ENCODE peak calls at places on chromosome 17, in eight cellular contexts. A, Z, G, K, Y, V, C and Q are unnamed samples.
A peak's percentile ranks its signal among the peaks of the same experiment; 100 is the strongest.

GRCh38 chr17:6361733-6362132 is 73.2 kb downstream of the AIPL1 start:
- DNase-seq in Z (no peak), V (peak; percentile 16), A (peak; percentile 70), Y (peak; percentile 24), C (no peak), G (no peak), K (no peak), Q (no peak)

GRCh38 chr17:64614266-64615011 is 47.7 kb downstream of the SMURF2 start:
- DNase-seq in Z (no peak), A (no peak), K (no peak), V (no peak), G (no peak), Y (no peak), C (peak; percentile 31), Q (no peak)

GRCh38 chr17:27376637-27377547 is 79.4 kb upstream of the KSR1 start:
- DNase-seq in Y (peak; percentile 23), G (no peak), A (no peak), Z (peak; percentile 44), V (no peak), C (peak; percentile 69), K (peak; percentile 52), Q (peak; percentile 35)

GRCh38 chr17:65487161-65487560 is 74.3 kb downstream of the AXIN2 start:
- DNase-seq in Y (no peak), A (no peak), K (no peak), Z (no peak), V (no peak), C (no peak), G (no peak), Q (no peak)

GRCh38 chr17:12667299-12667958 is 1.7 kb downstream of the MYOCD start:
- DNase-seq in G (peak; percentile 68), V (peak; percentile 22), Y (peak; percentile 40), Z (peak; percentile 89), C (peak; percentile 38), K (peak; percentile 13), A (peak; percentile 88), Q (peak; percentile 71)

GRCh38 chr17:69898606-69899005 is 176.4 kb upstream of the KCNJ16 start:
- DNase-seq in V (no peak), K (no peak), Y (no peak), C (no peak), Z (no peak), G (peak; percentile 16), A (no peak), Q (no peak)

GRCh38 chr17:48617515-48618365 is 2.6 kb upstream of the HOXB8 start:
- DNase-seq in K (no peak), V (no peak), G (no peak), C (no peak), A (peak; percentile 58), Z (no peak), Y (no peak), Q (no peak)

GRCh38 chr17:9350083-9350482 is 225.5 kb downstream of the STX8 start:
- DNase-seq in G (peak; percentile 90), K (peak; percentile 23), C (peak; percentile 96), Z (peak; percentile 98), A (no peak), Y (peak; percentile 8), V (no peak), Q (peak; percentile 88)

GRCh38 chr17:40605301-40605700 is 40.0 kb upstream of the CCR7 start:
- DNase-seq in Y (no peak), A (no peak), G (no peak), V (no peak), K (no peak), Z (no peak), C (no peak), Q (no peak)

GRCh38 chr17:44931376-44931775 is 16.1 kb upstream of the GFAP start:
- DNase-seq in G (no peak), V (no peak), A (no peak), Y (no peak), C (no peak), K (no peak), Z (no peak), Q (no peak)

GRCh38 chr17:56449176-56449575 is 144.3 kb upstream of the NOG start:
- DNase-seq in Y (no peak), Z (no peak), C (no peak), A (no peak), V (no peak), K (no peak), G (no peak), Q (no peak)

GRCh38 chr17:14118951-14119350 is 49.6 kb downstream of the COX10 start:
- DNase-seq in V (no peak), G (no peak), Z (no peak), K (no peak), C (no peak), A (no peak), Y (no peak), Q (no peak)

GRCh38 chr17:72661093-72661944 is 431.2 kb downstream of the SLC39A11 start:
- DNase-seq in V (no peak), Z (no peak), G (no peak), C (peak; percentile 31), Y (peak; percentile 97), K (no peak), A (no peak), Q (no peak)

GRCh38 chr17:62790554-62790953 is 17.6 kb downstream of the MARCHF10 start:
- DNase-seq in Z (peak; percentile 93), A (no peak), C (peak; percentile 93), K (no peak), V (no peak), Y (no peak), G (peak; percentile 33), Q (peak; percentile 91)

GRCh38 chr17:69084911-69085310 is 24.2 kb upstream of the ABCA9 start:
- DNase-seq in C (no peak), G (no peak), V (peak; percentile 55), A (peak; percentile 91), Y (peak; percentile 81), Z (no peak), K (no peak), Q (no peak)

GRCh38 chr17:79843917-79844815 is 4.9 kb upstream of the CBX4 start:
- DNase-seq in A (peak; percentile 78), C (peak; percentile 51), Z (peak; percentile 61), V (no peak), G (peak; percentile 86), K (no peak), Y (no peak), Q (peak; percentile 30)

GRCh38 chr17:76593338-76593737 is 7.7 kb upstream of the ST6GALNAC2 start:
- DNase-seq in A (peak; percentile 40), Y (peak; percentile 74), V (no peak), K (no peak), Z (peak; percentile 31), C (no peak), G (no peak), Q (peak; percentile 15)
- TF ChIP-seq CTCF in A (peak; percentile 14), Y (peak; percentile 31), V (no peak), K (no peak), Z (no peak), C (no peak), G (no peak), Q (peak; percentile 17)

DNA sequence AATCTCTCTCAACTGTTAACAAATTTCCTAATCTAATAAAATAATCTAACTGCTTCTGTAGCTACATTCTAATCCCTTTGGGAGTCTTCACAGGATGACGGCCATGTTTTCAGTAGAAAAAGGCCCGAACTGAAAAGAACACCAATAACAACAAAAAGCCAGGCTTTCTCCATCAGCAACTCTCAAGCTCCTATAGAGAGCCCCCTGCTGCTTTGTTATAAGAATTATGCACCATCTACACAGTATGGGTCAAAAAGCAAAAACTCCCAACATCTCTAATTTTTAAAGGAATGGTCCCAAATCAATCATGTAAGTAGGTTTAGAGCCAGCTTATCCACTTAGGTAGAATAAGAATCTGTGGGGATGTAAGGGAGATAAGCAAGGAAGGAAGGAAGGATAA is 163.6 kb upstream of the C17orf78 start:
- DNase-seq in C (no peak), V (no peak), A (no peak), Y (no peak), K (no peak), G (peak; percentile 27), Z (no peak), Q (peak; percentile 13)
- TF ChIP-seq CTCF in C (no peak), V (peak; percentile 57), A (no peak), Y (peak; percentile 15), K (peak; percentile 44), G (peak; percentile 38), Z (peak; percentile 31), Q (peak; percentile 61)

DNA sequence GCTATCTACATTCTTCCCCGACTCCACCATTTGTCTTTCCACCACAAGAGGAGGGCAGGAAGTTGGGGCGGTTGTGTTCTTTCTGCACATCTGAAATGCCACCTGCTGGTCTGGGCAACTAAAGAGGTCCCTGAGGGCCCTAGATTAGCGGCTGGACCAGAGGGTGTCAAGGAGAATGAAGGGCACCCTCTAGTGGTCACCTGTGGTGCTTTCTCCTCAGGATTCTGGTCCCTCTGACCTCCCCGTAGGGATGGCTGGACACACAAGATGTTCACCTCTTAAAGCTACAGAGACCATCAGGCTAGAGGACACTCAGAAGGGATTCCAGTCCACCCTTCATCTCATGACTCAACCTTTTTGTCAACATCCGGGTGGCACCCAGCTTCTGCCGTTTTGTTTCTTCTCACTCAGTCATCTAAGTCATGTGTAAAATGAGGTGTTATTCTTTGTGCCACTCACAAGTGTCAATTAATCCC is 2.9 kb upstream of the SCIMP start:
- DNase-seq in V (peak; percentile 96), G (peak; percentile 69), Y (peak; percentile 65), C (peak; percentile 14), K (no peak), Z (peak; percentile 50), A (peak; percentile 93), Q (peak; percentile 63)
- TF ChIP-seq CTCF in V (peak; percentile 99), G (peak; percentile 72), Y (peak; percentile 89), C (peak; percentile 41), K (peak; percentile 65), Z (peak; percentile 59), A (peak; percentile 90), Q (peak; percentile 90)

GRCh38 chr17:75078097-75079022 is 9.4 kb upstream of the SLC16A5 start:
- DNase-seq in A (no peak), K (peak; percentile 68), G (peak; percentile 65), C (peak; percentile 74), V (no peak), Y (peak; percentile 69), Z (peak; percentile 78), Q (peak; percentile 80)

GRCh38 chr17:75077072-75077489 is 10.7 kb upstream of the SLC16A5 start:
- DNase-seq in V (no peak), K (no peak), Z (no peak), G (no peak), C (no peak), A (peak; percentile 69), Y (no peak), Q (no peak)

GRCh38 chr17:75079023-75079373 is 8.8 kb upstream of the SLC16A5 start:
- DNase-seq in K (no peak), G (no peak), Y (no peak), V (no peak), C (no peak), A (no peak), Z (no peak), Q (no peak)

GRCh38 chr17:75075597-75076253 is 12.0 kb upstream of the SLC16A5 start:
- DNase-seq in Z (no peak), G (no peak), K (no peak), Y (no peak), A (no peak), C (no peak), V (no peak), Q (no peak)

DNA sequence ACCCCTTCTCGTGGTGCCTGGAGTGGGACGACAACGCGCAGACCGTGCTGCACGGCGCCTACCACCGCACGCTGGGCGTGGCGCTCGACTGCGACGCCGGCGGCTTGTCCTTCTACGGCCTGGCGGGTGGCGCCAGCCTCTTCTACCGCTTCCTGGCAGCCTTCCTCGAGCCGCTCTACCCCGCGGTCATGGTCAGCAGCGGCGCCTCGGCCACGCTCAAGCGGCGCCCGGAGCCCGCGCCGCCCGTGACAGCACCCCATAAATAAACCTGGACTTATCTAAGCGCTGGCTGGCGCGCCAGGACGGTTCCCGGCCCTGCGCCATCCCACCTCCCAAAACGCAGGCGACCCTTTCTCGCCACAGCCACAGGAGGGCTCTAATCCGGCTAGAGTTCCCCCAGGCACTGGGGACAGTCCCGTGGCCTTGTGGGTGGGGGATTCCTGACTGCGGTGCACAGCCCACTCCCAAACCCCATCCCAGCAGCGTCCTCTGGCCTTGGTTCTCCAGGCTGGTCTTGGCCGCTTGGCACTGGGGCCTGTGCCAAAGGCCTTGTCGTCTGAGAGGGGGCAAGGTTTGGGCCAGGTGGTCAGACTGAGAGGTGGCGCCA is 10.2 kb upstream of the SLC16A5 start:
- DNase-seq in Z (no peak), V (peak; percentile 56), A (peak; percentile 66), G (peak; percentile 48), Y (no peak), K (no peak), C (no peak), Q (no peak)
- TF ChIP-seq CTCF in Z (no peak), V (peak; percentile 64), A (peak; percentile 25), G (no peak), Y (peak; percentile 29), K (peak; percentile 10), C (no peak), Q (peak; percentile 9)